ENCODE peak calls at places on chromosomes 13 and 19, in six cellular contexts. H is mesendoderm; G is stimulated activated CD4-positive, alpha-beta T cell treated with anti-CD3 and anti-CD28 coated beads, TNF-alpha, amount 100 ng/mL, for 1 hour; L is stimulated activated naive CD8-positive, alpha-beta T cell treated with anti-CD3 and anti-CD28 coated beads, Interleukin-15, Interleukin-2, amounts not matched to agents 100 U/mL and 50 U/mL, for 24 hours; S is cardiac fibroblast; N is amniotic stem cell. W is an unnamed sample.

GRCh38 chr19:35098413-35099049 is 17.1 kb upstream of the FXYD3 start:
- DNase-seq in H (no peak), L (no peak), N (no peak), S (no peak), G (no peak), W (no peak)

GRCh38 chr19:58346961-58347929 is 6.0 kb downstream of the A1BG start:
- DNase-seq in H (peak; percentile 67), S (peak; percentile 73), G (peak; percentile 47), L (peak; percentile 78), N (peak; percentile 22), W (peak; percentile 72)

GRCh38 chr13:93525087-93525486 is 298.5 kb downstream of the GPC6 start:
- DNase-seq in G (no peak), N (no peak), L (no peak), H (no peak), S (no peak), W (no peak)

GRCh38 chr13:82766732-82767321 is 1115.4 kb downstream of the SLITRK1 start:
- DNase-seq in G (no peak), L (no peak), S (no peak), N (no peak), H (no peak), W (no peak)

GRCh38 chr13:110012102-110012739 is 225.8 kb upstream of the IRS2 start:
- DNase-seq in H (no peak), S (peak; percentile 96), N (peak; percentile 31), G (no peak), L (no peak), W (no peak)

GRCh38 chr13:21638319-21639282 is 32.3 kb upstream of the FGF9 start:
- DNase-seq in N (no peak), G (no peak), H (peak; percentile 7), L (peak; percentile 22), S (peak; percentile 42), W (peak; percentile 48)

GRCh38 chr13:25286308-25286968 is 850 bp downstream of the MTMR6 start:
- DNase-seq in L (peak; percentile 28), S (peak; percentile 52), G (no peak), N (peak; percentile 27), H (peak; percentile 48), W (peak; percentile 65)

GRCh38 chr13:29805994-29806748 is 44.2 kb downstream of the UBL3 start:
- DNase-seq in S (no peak), H (no peak), G (no peak), N (no peak), L (no peak), W (no peak)

GRCh38 chr19:1241417-1242095 is at the start of gene ATP5F1D:
- DNase-seq in G (peak; percentile 83), S (peak; percentile 96), N (peak; percentile 83), L (peak; percentile 95), H (peak; percentile 96), W (peak; percentile 98)

GRCh38 chr19:35760711-35761349 is 2.9 kb downstream of the PROSER3 start:
- DNase-seq in H (no peak), G (no peak), L (no peak), N (no peak), S (no peak), W (no peak)

GRCh38 chr13:41222259-41222852 is 28.0 kb upstream of the KBTBD7 start:
- DNase-seq in S (peak; percentile 66), H (peak; percentile 75), G (no peak), L (peak; percentile 55), N (no peak), W (peak; percentile 79)

GRCh38 chr13:28337196-28338045 is 157.5 kb downstream of the FLT1 start:
- DNase-seq in S (peak; percentile 83), L (no peak), G (no peak), H (no peak), N (peak; percentile 23), W (no peak)

GRCh38 chr19:12880551-12881171 is 588 bp downstream of the DNASE2 start:
- DNase-seq in N (no peak), H (peak; percentile 41), S (peak; percentile 38), G (no peak), L (peak; percentile 33), W (peak; percentile 56)

GRCh38 chr19:2289714-2290435 is 7.9 kb upstream of the PEAK3 start:
- DNase-seq in G (no peak), N (no peak), H (no peak), S (no peak), L (peak; percentile 50), W (peak; percentile 64)

GRCh38 chr13:112161441-112162301 is 94.7 kb downstream of the SOX1 start:
- DNase-seq in S (no peak), H (peak; percentile 67), L (no peak), G (no peak), N (no peak), W (peak; percentile 57)

GRCh38 chr19:7998081-7998480 is 7.4 kb downstream of the ELAVL1 start:
- DNase-seq in S (no peak), L (no peak), G (no peak), H (no peak), N (no peak), W (no peak)

GRCh38 chr19:47658431-47659383 is 49.8 kb downstream of the BICRA start:
- DNase-seq in H (no peak), G (no peak), L (no peak), N (no peak), S (peak; percentile 84), W (no peak)

GRCh38 chr19:53647350-53647749 is 15.6 kb downstream of the DPRX start:
- DNase-seq in H (no peak), S (no peak), G (no peak), N (no peak), L (no peak), W (no peak)

GRCh38 chr19:14507704-14508246 is 10.4 kb downstream of the DNAJB1 start:
- DNase-seq in L (no peak), G (no peak), N (no peak), S (peak; percentile 55), H (no peak), W (peak; percentile 13)

GRCh38 chr19:4288091-4288777 is 9.2 kb downstream of the SHD start:
- DNase-seq in N (no peak), S (no peak), H (peak; percentile 77), L (no peak), G (no peak), W (no peak)